ENCODE peak calls at places on chromosomes 6 and 20, in seven cellular contexts. X is endodermal cell, Y is cardiac fibroblast, E is Panc1, M is cardiac muscle cell, D is AG04450, N is A549. L is an unnamed sample.

GRCh38 chr6:82131441-82131840 is 116.1 kb downstream of the IBTK start:
- DNase-seq in X (no peak), Y (no peak), E (no peak), M (no peak), D (no peak), N (no peak), L (no peak)

GRCh38 chr20:25586877-25587276 is 1.5 kb upstream of the NINL start:
- DNase-seq in X (no peak), Y (peak), E (no peak), M (no peak), D (no peak), N (no peak), L (peak)

GRCh38 chr6:111464184-111464583 is 18.8 kb downstream of the REV3L start:
- DNase-seq in X (no peak), Y (no peak), E (no peak), M (no peak), D (no peak), N (no peak), L (no peak)

GRCh38 chr6:126063512-126064146 is 77.3 kb downstream of the TRMT11 start:
- DNase-seq in X (peak), Y (peak), E (no peak), M (no peak), D (peak), N (no peak), L (peak)

GRCh38 chr6:137699036-137699683 is 167.9 kb upstream of the TNFAIP3 start:
- DNase-seq in X (no peak), Y (peak), E (no peak), M (no peak), D (no peak), N (no peak), L (peak)

GRCh38 chr6:33392168-33392947 is 735 bp downstream of the KIFC1 start:
- DNase-seq in X (no peak), Y (peak), E (no peak), M (no peak), D (no peak), N (no peak), L (no peak)

GRCh38 chr6:157232161-157232895 is 91.0 kb downstream of the TMEM242 start:
- DNase-seq in X (peak), Y (no peak), E (no peak), M (no peak), D (no peak), N (no peak), L (no peak)

GRCh38 chr6:108555399-108556052 is 5.2 kb upstream of the FOXO3 start:
- DNase-seq in X (no peak), Y (no peak), E (no peak), M (no peak), D (no peak), N (no peak), L (no peak)

GRCh38 chr6:3538536-3538935 is 81.7 kb upstream of the SLC22A23 start:
- DNase-seq in X (no peak), Y (no peak), E (no peak), M (no peak), D (no peak), N (no peak), L (no peak)

GRCh38 chr6:152221806-152222628 is 414.5 kb downstream of the ESR1 start:
- DNase-seq in X (peak), Y (no peak), E (no peak), M (no peak), D (no peak), N (no peak), L (no peak)

GRCh38 chr6:16238658-16239089 is 287 bp downstream of the GMPR start:
- DNase-seq in X (no peak), Y (no peak), E (no peak), M (no peak), D (no peak), N (no peak), L (no peak)

GRCh38 chr20:38730167-38730988 is 6.1 kb downstream of the SLC32A1 start:
- DNase-seq in X (peak), Y (no peak), E (no peak), M (no peak), D (no peak), N (no peak), L (no peak)
- H3K4me3 ChIP-seq in X (peak), Y (no peak), E (peak), M (no peak), D (no peak), N (peak), L (no peak)

GRCh38 chr20:3209023-3209945 is at the start of gene ITPA:
- DNase-seq in X (peak), Y (peak), E (no peak), M (peak), D (no peak), N (peak), L (peak)
- TF ChIP-seq CTCF in X (no peak), Y (no peak), E (no peak), M (no peak), D (no peak), N (no peak), L (no peak)

GRCh38 chr6:52570291-52570700 is 6.6 kb downstream of the TRAM2 start:
- DNase-seq in X (no peak), Y (peak), E (no peak), M (no peak), D (no peak), N (no peak), L (no peak)

GRCh38 chr6:52568320-52568719 is 8.5 kb downstream of the TRAM2 start:
- DNase-seq in X (no peak), Y (no peak), E (no peak), M (no peak), D (no peak), N (no peak), L (no peak)

GRCh38 chr6:52572536-52572935 is 4.3 kb downstream of the TRAM2 start:
- DNase-seq in X (no peak), Y (no peak), E (no peak), M (no peak), D (no peak), N (no peak), L (no peak)

GRCh38 chr6:52573295-52573694 is 3.6 kb downstream of the TRAM2 start:
- DNase-seq in X (peak), Y (peak), E (no peak), M (peak), D (no peak), N (no peak), L (peak)

GRCh38 chr6:52571099-52571755 is 5.6 kb downstream of the TRAM2 start:
- DNase-seq in X (no peak), Y (no peak), E (no peak), M (no peak), D (no peak), N (no peak), L (no peak)
- H3K4me3 ChIP-seq in X (no peak), Y (peak), E (no peak), M (no peak), D (peak), N (no peak), L (no peak)

GRCh38 chr20:2800590-2801458 is at the start of gene CPXM1:
- DNase-seq in X (peak), Y (no peak), E (no peak), M (peak), D (no peak), N (no peak), L (no peak)
- TF ChIP-seq CTCF in X (peak), Y (no peak), E (no peak), M (no peak), D (no peak), N (no peak), L (no peak)

DNA sequence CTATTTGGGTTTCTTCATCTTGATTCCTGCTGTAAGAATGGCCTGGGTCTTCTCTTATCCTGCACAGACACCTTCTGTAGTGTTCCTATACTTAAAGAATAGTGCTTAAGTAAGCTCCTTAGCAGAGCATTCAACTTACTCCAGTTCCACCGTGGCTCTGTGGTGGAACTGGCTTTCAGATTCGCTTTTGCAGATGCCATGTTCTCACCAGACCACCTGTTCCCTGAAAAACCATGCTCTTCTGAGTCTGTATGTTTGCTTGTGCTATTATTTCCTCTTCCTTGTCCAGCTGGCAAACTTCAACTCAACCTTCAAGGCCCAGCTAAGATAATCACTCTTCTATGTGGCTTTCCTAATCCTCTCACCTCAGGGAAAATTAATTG is 4.9 kb downstream of the ELMO2 start:
- DNase-seq in X (no peak), Y (no peak), E (no peak), M (no peak), D (no peak), N (no peak), L (no peak)
- H3K4me3 ChIP-seq in X (peak), Y (no peak), E (no peak), M (no peak), D (no peak), N (no peak), L (no peak)

GRCh38 chr6:143840595-143840994 is 2.5 kb upstream of the LTV1 start:
- DNase-seq in X (no peak), Y (no peak), E (no peak), M (no peak), D (no peak), N (no peak), L (no peak)

GRCh38 chr6:143842468-143842901 is 653 bp upstream of the LTV1 start:
- DNase-seq in X (no peak), Y (no peak), E (no peak), M (no peak), D (no peak), N (peak), L (no peak)

GRCh38 chr6:143845033-143845432 is 1.9 kb downstream of the LTV1 start:
- DNase-seq in X (no peak), Y (no peak), E (no peak), M (no peak), D (no peak), N (no peak), L (no peak)

GRCh38 chr6:143843689-143844405 is 709 bp downstream of the LTV1 start:
- DNase-seq in X (no peak), Y (peak), E (no peak), M (no peak), D (no peak), N (peak), L (no peak)

DNA sequence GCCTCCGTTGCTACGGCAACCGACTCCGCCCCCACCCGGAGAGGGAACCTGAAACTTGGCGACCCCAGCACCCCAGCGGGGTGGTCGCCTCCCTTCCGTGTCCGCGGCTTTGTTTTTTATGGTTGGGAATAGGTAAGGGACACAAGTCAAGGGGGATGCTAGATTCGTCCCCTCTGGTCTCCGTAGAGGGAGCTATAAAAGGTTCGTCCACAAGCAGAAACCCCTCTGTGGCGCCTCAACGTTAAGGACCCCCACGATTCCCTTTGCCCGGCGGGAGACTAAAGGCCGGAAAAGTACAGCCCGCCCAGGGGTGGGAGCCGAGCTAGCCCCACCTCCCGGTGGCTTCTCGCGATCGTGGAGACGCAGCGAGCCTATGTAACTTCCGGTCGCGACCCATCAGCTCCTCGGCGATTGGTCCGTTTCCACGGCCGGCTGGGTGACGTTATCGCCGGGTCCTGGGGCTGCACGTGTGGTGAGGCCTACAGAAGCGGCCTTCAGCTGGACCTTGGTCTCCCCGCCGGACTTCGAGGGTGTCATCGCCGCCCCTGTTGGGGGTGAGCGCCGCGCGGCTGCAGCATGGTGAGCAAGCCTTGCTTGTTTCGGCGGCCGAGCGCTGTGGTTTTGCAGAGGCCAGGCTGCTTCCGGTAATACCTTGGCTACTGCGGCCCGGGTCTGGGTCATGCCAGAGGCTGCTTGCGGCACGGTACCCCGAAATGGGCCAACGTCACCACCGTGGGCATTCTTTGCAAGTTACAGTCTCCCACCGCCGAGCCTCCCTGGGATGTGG is at the start of gene LTV1:
- DNase-seq in X (peak), Y (peak), E (peak), M (peak), D (peak), N (peak), L (peak)
- TF ChIP-seq CTCF in X (no peak), Y (no peak), E (no peak), M (no peak), D (no peak), N (no peak), L (no peak)

GRCh38 chr6:42135161-42135560 is 7.3 kb downstream of the C6orf132 start:
- DNase-seq in X (no peak), Y (no peak), E (no peak), M (no peak), D (no peak), N (no peak), L (no peak)

GRCh38 chr6:42137192-42137753 is 5.1 kb downstream of the C6orf132 start:
- DNase-seq in X (peak), Y (no peak), E (no peak), M (no peak), D (no peak), N (no peak), L (no peak)

GRCh38 chr6:42138190-42138589 is 4.2 kb downstream of the C6orf132 start:
- DNase-seq in X (no peak), Y (no peak), E (no peak), M (no peak), D (no peak), N (no peak), L (no peak)

GRCh38 chr6:42135722-42136121 is 6.7 kb downstream of the C6orf132 start:
- DNase-seq in X (no peak), Y (no peak), E (no peak), M (no peak), D (no peak), N (no peak), L (no peak)

DNA sequence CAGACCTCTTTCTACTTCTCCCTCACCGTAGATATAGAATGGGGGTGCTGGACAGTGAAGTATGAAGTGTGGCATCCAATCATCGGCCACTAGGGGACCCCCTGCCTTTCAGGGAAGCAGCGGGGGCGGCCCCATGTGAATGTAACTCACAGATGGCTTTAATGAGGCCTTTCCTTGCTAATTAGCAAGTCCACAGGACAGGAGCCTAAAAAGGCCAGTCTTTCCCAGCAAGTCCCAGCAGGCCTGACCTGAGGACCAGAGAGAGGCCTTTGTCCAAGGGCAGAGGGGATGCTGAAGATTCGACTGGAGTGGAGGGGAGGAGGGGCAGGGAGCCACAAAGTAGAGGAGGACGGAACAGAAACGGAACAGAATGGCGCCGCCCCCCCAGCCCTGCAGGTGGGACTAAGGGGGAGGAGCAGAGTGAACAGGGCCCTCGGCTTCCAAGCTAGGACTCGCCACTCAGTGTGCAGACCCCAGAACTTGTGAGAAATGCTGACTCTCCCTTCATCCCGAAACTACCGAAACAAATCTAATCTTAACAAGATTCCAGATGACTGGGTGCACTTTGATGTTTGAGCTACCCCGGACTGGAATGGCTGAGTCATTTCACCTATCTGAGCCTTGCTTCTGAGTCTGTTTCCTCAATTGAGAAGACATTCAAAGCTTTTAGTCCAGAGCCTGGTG is 5.8 kb downstream of the C6orf132 start:
- DNase-seq in X (peak), Y (peak), E (no peak), M (peak), D (peak), N (peak), L (peak)
- H3K4me3 ChIP-seq in X (no peak), Y (no peak), E (peak), M (no peak), D (no peak), N (no peak), L (no peak)

L was measured in foreskin fibroblast.